ENCODE peak calls at places on chromosome 19, in eight cellular contexts. T, E, H, Z, U, P, O and Y are unnamed samples.

GRCh38 chr19:50649433-50650391 is at the start of gene C19orf81:
- DNase-seq in E (no peak), P (peak), H (no peak), O (no peak), Z (no peak), T (no peak), U (peak), Y (no peak)

GRCh38 chr19:47161876-47162489 is 31.3 kb downstream of the SAE1 start:
- DNase-seq in U (peak), H (no peak), Z (no peak), E (no peak), O (no peak), T (no peak), P (peak), Y (no peak)

GRCh38 chr19:14265285-14266036 is 59.5 kb upstream of the ADGRL1 start:
- DNase-seq in Z (no peak), T (no peak), H (no peak), P (no peak), E (no peak), U (no peak), O (no peak), Y (no peak)

GRCh38 chr19:38385804-38386257 is 2.0 kb downstream of the GGN start:
- DNase-seq in O (no peak), U (no peak), H (no peak), E (peak), P (no peak), T (no peak), Z (no peak), Y (no peak)

GRCh38 chr19:4432918-4433506 is 24.6 kb downstream of the UBXN6 start:
- DNase-seq in O (no peak), Z (no peak), H (no peak), T (no peak), P (no peak), U (no peak), E (peak), Y (no peak)

GRCh38 chr19:6947745-6948144 is 60.4 kb downstream of the ADGRE1 start:
- DNase-seq in U (no peak), Z (no peak), E (no peak), T (peak), O (no peak), H (no peak), P (peak), Y (no peak)

GRCh38 chr19:16273005-16273404 is 51.6 kb upstream of the KLF2 start:
- DNase-seq in H (no peak), T (no peak), O (peak), Z (no peak), P (no peak), E (peak), U (no peak), Y (no peak)

GRCh38 chr19:31211088-31211487 is 138.1 kb downstream of the TSHZ3 start:
- DNase-seq in Z (no peak), T (no peak), O (no peak), H (no peak), U (no peak), E (no peak), P (no peak), Y (no peak)

GRCh38 chr19:771332-771785 is 20.4 kb downstream of the MISP start:
- DNase-seq in E (no peak), H (no peak), O (no peak), P (peak), T (peak), Z (no peak), U (peak), Y (no peak)

GRCh38 chr19:531009-531752 is 379 bp upstream of the CDC34 start:
- DNase-seq in E (peak), Z (peak), H (peak), P (peak), O (peak), T (peak), U (peak), Y (no peak)

GRCh38 chr19:39701291-39701690 is 3.0 kb upstream of the LGALS14 start:
- DNase-seq in E (no peak), U (no peak), O (no peak), P (no peak), H (no peak), Z (no peak), T (no peak), Y (no peak)

GRCh38 chr19:52741951-52742485 is 7.2 kb upstream of the ZNF611 start:
- DNase-seq in E (no peak), H (no peak), T (no peak), O (no peak), P (no peak), U (no peak), Z (no peak), Y (no peak)

GRCh38 chr19:5632657-5633056 is 9.8 kb downstream of the SAFB start:
- DNase-seq in T (no peak), E (no peak), P (peak), O (no peak), U (no peak), Z (no peak), H (no peak), Y (no peak)

GRCh38 chr19:21751379-21751778 is 16.0 kb downstream of the ZNF100 start:
- DNase-seq in P (peak), H (no peak), O (no peak), E (no peak), T (peak), U (peak), Z (no peak), Y (no peak)

GRCh38 chr19:13143135-13143534 is 7.0 kb downstream of the STX10 start:
- DNase-seq in O (no peak), E (no peak), H (no peak), Z (peak), T (peak), U (peak), P (peak), Y (no peak)

GRCh38 chr19:3433313-3433712 is 47.0 kb downstream of the SMIM24 start:
- DNase-seq in E (no peak), U (no peak), Z (no peak), H (no peak), T (no peak), O (no peak), P (no peak), Y (no peak)

GRCh38 chr19:51107406-51108065 is 673 bp downstream of the CTU1 start:
- DNase-seq in E (no peak), H (no peak), P (peak), O (no peak), T (peak), U (peak), Z (no peak), Y (no peak)

GRCh38 chr19:55597493-55597892 is 1.8 kb downstream of the FIZ1 start:
- DNase-seq in T (no peak), P (no peak), H (no peak), Z (peak), E (no peak), O (no peak), U (no peak), Y (no peak)

GRCh38 chr19:53655042-53655665 is 23.4 kb downstream of the DPRX start:
- DNase-seq in Z (no peak), U (no peak), T (no peak), O (no peak), H (no peak), E (no peak), P (no peak), Y (no peak)

GRCh38 chr19:5491565-5491964 is 36.3 kb downstream of the ZNRF4 start:
- DNase-seq in T (no peak), Z (no peak), U (no peak), E (no peak), P (no peak), O (no peak), H (no peak), Y (no peak)

GRCh38 chr19:4908781-4909171 is 525 bp upstream of the UHRF1 start:
- DNase-seq in E (no peak), P (no peak), H (no peak), U (no peak), Z (no peak), T (no peak), O (no peak), Y (no peak)

GRCh38 chr19:36215276-36216171 is 618 bp downstream of the ZNF146 start:
- DNase-seq in H (no peak), O (no peak), E (no peak), U (peak), T (peak), Z (no peak), P (peak), Y (no peak)

GRCh38 chr19:43467730-43468129 is 2.3 kb upstream of the LYPD3 start:
- DNase-seq in O (no peak), Z (peak), E (no peak), T (peak), P (peak), H (no peak), U (peak), Y (no peak)

GRCh38 chr19:5654931-5655330 is 25.4 kb downstream of the MICOS13 start:
- DNase-seq in P (no peak), H (no peak), T (no peak), Z (no peak), O (no peak), E (no peak), U (no peak), Y (no peak)

GRCh38 chr19:36265856-36266374 is 51.0 kb downstream of the ZNF146 start:
- DNase-seq in T (no peak), O (no peak), P (no peak), H (no peak), U (no peak), Z (no peak), E (no peak), Y (no peak)

GRCh38 chr19:5823579-5824281 is 15.8 kb downstream of the FUT6 start:
- DNase-seq in P (no peak), H (no peak), Z (no peak), T (no peak), O (no peak), U (no peak), E (no peak), Y (no peak)

GRCh38 chr19:36421749-36422481 is 3.5 kb upstream of the ZFP82 start:
- DNase-seq in T (no peak), O (no peak), U (no peak), P (peak), H (no peak), E (no peak), Z (no peak), Y (no peak)

GRCh38 chr19:39996218-39996810 is 546 bp upstream of the ZNF546 start:
- DNase-seq in Z (peak), T (peak), E (no peak), O (no peak), H (peak), U (peak), P (peak), Y (peak)

GRCh38 chr19:821976-822773 is 420 bp upstream of the PLPPR3 start:
- DNase-seq in H (no peak), U (no peak), P (no peak), T (no peak), Z (no peak), E (no peak), O (no peak), Y (no peak)

GRCh38 chr19:47156861-47157454 is 26.3 kb downstream of the SAE1 start:
- DNase-seq in O (no peak), H (no peak), Z (no peak), P (no peak), U (no peak), E (no peak), T (no peak), Y (no peak)

GRCh38 chr19:3774621-3775373 is 2.8 kb upstream of the RAX2 start:
- DNase-seq in Z (no peak), T (no peak), P (no peak), E (no peak), O (no peak), U (no peak), H (no peak), Y (no peak)

GRCh38 chr19:5814847-5815246 is 10.0 kb downstream of the NRTN start:
- DNase-seq in T (no peak), U (no peak), H (no peak), P (no peak), O (no peak), E (no peak), Z (no peak), Y (no peak)

GRCh38 chr19:20287070-20287469 is 120.1 kb downstream of the ZNF486 start:
- DNase-seq in H (no peak), U (no peak), Z (no peak), T (no peak), P (no peak), E (no peak), O (no peak), Y (no peak)

GRCh38 chr19:7395360-7395781 is 46.6 kb downstream of the ARHGEF18 start:
- DNase-seq in O (no peak), P (peak), U (no peak), E (no peak), Z (no peak), T (no peak), H (no peak), Y (no peak)

GRCh38 chr19:8036438-8037099 is 16.0 kb upstream of the CCL25 start:
- DNase-seq in U (no peak), E (no peak), O (no peak), Z (no peak), T (no peak), P (no peak), H (no peak), Y (no peak)

GRCh38 chr19:30160426-30160825 is 211.8 kb upstream of the ZNF536 start:
- DNase-seq in H (no peak), P (no peak), Z (no peak), O (no peak), U (no peak), T (no peak), E (no peak), Y (no peak)

DNA sequence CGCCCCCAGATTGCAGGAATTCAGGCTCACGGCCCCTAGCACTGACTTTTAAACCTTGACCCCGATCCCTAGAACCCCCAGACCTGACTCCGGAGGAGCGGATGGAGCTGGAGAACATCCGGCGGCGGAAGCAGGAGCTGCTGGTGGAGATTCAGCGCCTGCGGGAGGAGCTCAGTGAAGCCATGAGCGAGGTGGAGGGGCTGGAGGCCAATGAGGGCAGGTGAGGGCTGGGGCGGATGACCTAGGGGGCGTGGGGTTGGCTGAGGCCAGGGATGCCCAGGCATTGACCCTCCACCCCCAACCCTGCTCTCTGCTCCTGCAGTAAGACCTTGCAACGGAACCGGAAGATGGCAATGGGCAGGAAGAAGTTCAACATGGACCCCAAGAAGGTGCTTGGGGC is 1.1 kb downstream of the CYTH2 start:
- DNase-seq in T (no peak), P (no peak), O (no peak), Z (no peak), U (no peak), H (no peak), E (peak), Y (no peak)
- H3K27ac ChIP-seq in T (no peak), P (no peak), O (peak), Z (no peak), U (peak), H (peak), E (peak), Y (peak)

DNA sequence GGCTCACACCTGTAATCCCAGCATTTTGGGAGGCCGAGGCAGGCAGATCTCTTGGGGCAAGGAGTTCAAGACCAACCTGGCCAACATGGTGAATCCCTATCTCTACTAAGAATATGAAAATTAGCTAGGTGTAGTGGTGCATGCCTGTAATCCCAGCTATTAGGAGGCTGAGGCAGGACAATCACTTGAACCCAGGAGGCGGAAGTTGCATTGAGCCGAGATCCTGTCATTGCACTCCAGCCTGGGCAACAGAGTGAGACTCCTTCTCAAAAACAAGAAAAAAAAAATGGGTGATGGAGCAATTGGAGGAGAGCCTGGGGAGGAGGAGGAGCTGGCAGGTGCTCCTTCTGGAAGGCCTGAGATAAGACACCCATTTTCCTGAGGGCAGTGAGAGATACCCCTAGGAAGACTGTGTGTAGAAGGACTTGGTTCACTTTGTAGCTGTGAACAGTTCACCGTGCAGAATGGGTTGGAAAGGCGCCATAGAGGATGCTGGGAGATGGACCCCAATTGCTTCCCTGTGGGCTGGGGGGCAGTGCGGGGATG is 8.7 kb upstream of the CARM1 start:
- DNase-seq in O (no peak), T (no peak), Z (no peak), U (no peak), H (no peak), P (no peak), E (peak), Y (no peak)
- H3K27ac ChIP-seq in O (peak), T (no peak), Z (no peak), U (no peak), H (no peak), P (no peak), E (no peak), Y (peak)

GRCh38 chr19:58055483-58055874 is 3.6 kb upstream of the ZNF135 start:
- DNase-seq in H (no peak), Z (no peak), T (no peak), U (no peak), P (peak), E (no peak), O (no peak), Y (no peak)

GRCh38 chr19:58053480-58054156 is 5.5 kb upstream of the ZNF135 start:
- DNase-seq in H (no peak), O (no peak), P (no peak), Z (no peak), U (no peak), T (no peak), E (no peak), Y (no peak)

GRCh38 chr19:58056861-58057260 is 2.2 kb upstream of the ZNF135 start:
- DNase-seq in O (no peak), E (no peak), P (no peak), T (no peak), U (no peak), Z (no peak), H (no peak), Y (no peak)

GRCh38 chr19:58056261-58056660 is 2.8 kb upstream of the ZNF135 start:
- DNase-seq in U (no peak), E (no peak), P (no peak), H (no peak), T (no peak), Z (no peak), O (no peak), Y (no peak)

DNA sequence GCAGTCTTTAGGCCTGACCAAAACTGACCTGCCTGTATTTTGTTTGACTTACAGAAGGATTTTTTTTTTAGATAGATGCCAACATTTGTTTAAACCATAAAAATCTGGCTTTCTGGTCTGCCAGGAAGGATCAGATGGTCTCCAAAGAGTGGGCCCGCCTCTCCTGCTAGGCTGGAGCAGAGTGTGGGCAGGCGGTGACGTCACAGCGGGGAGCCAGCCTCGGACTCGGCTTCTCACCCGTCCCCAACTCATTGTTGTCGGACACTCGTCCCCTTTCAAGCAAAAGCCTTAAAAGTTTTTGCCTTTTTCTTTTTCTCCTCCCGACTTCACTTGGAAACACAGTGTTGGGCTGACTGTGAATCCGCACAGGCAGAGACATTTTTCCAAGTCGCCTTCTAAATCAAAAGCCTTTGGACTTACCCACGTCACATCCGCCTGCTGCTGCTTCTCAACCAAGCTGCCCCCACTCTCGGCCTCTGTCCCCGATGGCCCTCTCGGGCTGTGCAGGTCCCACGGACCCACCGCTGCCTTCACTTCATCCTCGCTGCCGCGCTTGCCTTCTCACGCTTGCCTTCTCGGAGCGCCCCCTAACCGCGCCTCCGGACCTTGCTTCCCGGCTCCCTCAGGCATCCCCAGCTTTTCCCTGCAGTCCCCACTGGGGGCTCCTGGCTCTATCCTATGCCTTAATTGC is 4.1 kb upstream of the ZNF135 start:
- DNase-seq in P (peak), E (no peak), T (peak), Z (no peak), O (peak), H (no peak), U (peak), Y (no peak)
- H3K27ac ChIP-seq in P (no peak), E (peak), T (no peak), Z (no peak), O (peak), H (no peak), U (no peak), Y (no peak)

DNA sequence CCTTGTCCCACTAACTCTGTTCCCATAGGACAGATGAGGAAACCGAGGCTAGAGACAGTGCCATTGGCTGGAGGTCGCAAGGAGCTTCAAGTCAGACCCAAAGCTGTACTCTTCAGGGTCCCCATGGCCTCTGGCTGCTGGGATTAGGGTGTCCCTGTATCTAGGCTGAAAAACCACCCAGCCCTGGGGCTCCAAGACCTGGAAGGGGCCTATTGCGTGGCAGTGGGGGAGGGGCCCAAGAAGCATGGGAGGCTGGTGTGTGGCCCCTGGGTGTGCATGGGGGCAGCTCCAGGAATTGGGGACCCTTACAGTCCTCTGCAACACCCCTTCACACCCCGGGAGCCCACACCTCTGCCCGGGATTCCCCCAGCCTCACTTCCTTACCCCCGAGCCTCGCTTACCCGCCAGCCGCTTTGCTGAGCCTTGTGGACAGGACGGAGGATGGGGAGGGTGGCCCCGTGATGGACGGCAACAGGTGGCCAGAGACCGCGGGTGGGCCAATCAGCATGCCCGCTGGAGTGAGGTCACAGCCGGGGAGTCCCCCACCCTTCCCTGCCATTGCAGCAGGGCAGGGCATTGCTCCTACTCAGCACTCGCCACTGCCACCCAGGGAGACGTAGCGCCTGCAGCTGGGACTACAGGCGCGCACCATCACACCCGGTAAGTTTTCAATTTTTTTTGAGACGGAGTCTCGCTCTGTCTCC is at the start of gene JSRP1:
- DNase-seq in E (no peak), T (no peak), O (no peak), Z (no peak), P (no peak), U (no peak), H (no peak), Y (no peak)
- H3K27ac ChIP-seq in E (no peak), T (no peak), O (no peak), Z (no peak), P (no peak), U (no peak), H (peak), Y (no peak)